ENCODE peak calls at places on chromosome 15, in seven cellular contexts. A is CD4-positive, CD25-positive, alpha-beta regulatory T cell; B is psoas muscle; T is breast epithelium; S is right cardiac atrium; Y is ovary; I is CD4-positive, alpha-beta memory T cell. G is an unnamed sample. For H3K27me3, the result is how much of the 10 kb centered on the place peaks cover.

GRCh38 chr15:39618063-39618823 is 37.4 kb downstream of the THBS1 start:
- DNase-seq in A (no peak), B (no peak), T (no peak), S (no peak), Y (no peak), I (no peak), G (no peak)

GRCh38 chr15:38745611-38746010 is 181.0 kb upstream of the RASGRP1 start:
- DNase-seq in A (no peak), B (no peak), T (no peak), S (no peak), Y (no peak), I (no peak), G (no peak)

GRCh38 chr15:86634146-86634545 is 554.5 kb downstream of the AGBL1 start:
- DNase-seq in A (no peak), B (no peak), T (no peak), S (no peak), Y (no peak), I (no peak), G (no peak)

GRCh38 chr15:25661898-25662297 is 201.2 kb downstream of the ATP10A start:
- DNase-seq in A (no peak), B (no peak), T (no peak), S (no peak), Y (no peak), I (no peak), G (peak)

GRCh38 chr15:67618312-67618711 is 75.8 kb downstream of the MAP2K5 start:
- DNase-seq in A (no peak), B (no peak), T (no peak), S (no peak), Y (no peak), I (no peak), G (no peak)

GRCh38 chr15:31214864-31215489 is 111.7 kb upstream of the KLF13 start:
- DNase-seq in A (no peak), B (peak), T (peak), S (peak), Y (peak), I (no peak), G (peak)

GRCh38 chr15:24861014-24861690 is 93.6 kb upstream of the SNRPN start:
- DNase-seq in A (no peak), B (no peak), T (no peak), S (no peak), Y (no peak), I (no peak), G (no peak)

GRCh38 chr15:71753346-71753745 is 57.0 kb upstream of the NR2E3 start:
- DNase-seq in A (no peak), B (no peak), T (no peak), S (no peak), Y (no peak), I (no peak), G (no peak)

GRCh38 chr15:101022306-101022705 is 103.1 kb downstream of the LRRK1 start:
- DNase-seq in A (no peak), B (no peak), T (no peak), S (no peak), Y (no peak), I (no peak), G (no peak)

GRCh38 chr15:65940618-65940909 is 71.3 kb downstream of the RAB11A start:
- DNase-seq in A (no peak), B (no peak), T (no peak), S (no peak), Y (no peak), I (no peak), G (no peak)

GRCh38 chr15:87575896-87576295 is 680.6 kb downstream of the NTRK3 start:
- DNase-seq in A (no peak), B (no peak), T (no peak), S (no peak), Y (no peak), I (no peak), G (no peak)

GRCh38 chr15:40782609-40783227 is 12.9 kb downstream of the C15orf62 start:
- DNase-seq in A (peak), B (no peak), T (peak), S (peak), Y (no peak), I (peak), G (peak)

GRCh38 chr15:68560501-68561113 is 18.2 kb upstream of the CORO2B start:
- DNase-seq in A (no peak), B (no peak), T (no peak), S (no peak), Y (no peak), I (no peak), G (no peak)

GRCh38 chr15:63939531-63940130 is 105.9 kb upstream of the HERC1 start:
- DNase-seq in A (no peak), B (peak), T (peak), S (peak), Y (peak), I (peak), G (no peak)

GRCh38 chr15:28923726-28924280 is 38.0 kb downstream of the APBA2 start:
- DNase-seq in A (no peak), B (no peak), T (no peak), S (no peak), Y (no peak), I (no peak), G (peak)

GRCh38 chr15:68830141-68830540 is 9.4 kb upstream of the ANP32A start:
- DNase-seq in A (no peak), B (no peak), T (no peak), S (no peak), Y (no peak), I (no peak), G (no peak)

GRCh38 chr15:99437315-99438221 is 128.2 kb upstream of the MEF2A start:
- DNase-seq in A (no peak), B (no peak), T (peak), S (peak), Y (no peak), I (no peak), G (peak)

GRCh38 chr15:99496302-99496629 is 69.5 kb upstream of the MEF2A start:
- DNase-seq in A (no peak), B (no peak), T (no peak), S (peak), Y (no peak), I (no peak), G (no peak)

GRCh38 chr15:100733088-100733487 is 130.7 kb downstream of the ASB7 start:
- DNase-seq in A (no peak), B (peak), T (peak), S (no peak), Y (no peak), I (no peak), G (no peak)

GRCh38 chr15:98954411-98954810 is 53.2 kb downstream of the PGPEP1L start:
- DNase-seq in A (no peak), B (peak), T (peak), S (peak), Y (peak), I (no peak), G (no peak)

GRCh38 chr15:79418693-79419279 is 13.3 kb upstream of the MINAR1 start:
- DNase-seq in A (no peak), B (no peak), T (no peak), S (peak), Y (no peak), I (no peak), G (no peak)

GRCh38 chr15:83283813-83284562 is 476 bp downstream of the BNC1 start:
- DNase-seq in A (no peak), B (no peak), T (no peak), S (peak), Y (no peak), I (no peak), G (peak)

GRCh38 chr15:40160689-40161688 is at the start of gene BUB1B:
- DNase-seq in A (peak), B (peak), T (peak), S (peak), Y (peak), I (peak), G (peak)

GRCh38 chr15:81293728-81294500 is 30.0 kb downstream of the STARD5 start:
- DNase-seq in A (peak), B (no peak), T (no peak), S (no peak), Y (no peak), I (peak), G (peak)

GRCh38 chr15:59315914-59316428 is 56.7 kb downstream of the MYO1E start:
- DNase-seq in A (no peak), B (no peak), T (no peak), S (no peak), Y (no peak), I (no peak), G (no peak)

GRCh38 chr15:69644876-69645275 is 192.3 kb downstream of the RPLP1 start:
- DNase-seq in A (no peak), B (no peak), T (no peak), S (no peak), Y (no peak), I (no peak), G (no peak)

GRCh38 chr15:42198516-42198915 is 9.6 kb downstream of the VPS39 start:
- DNase-seq in A (no peak), B (no peak), T (no peak), S (no peak), Y (no peak), I (no peak), G (no peak)

GRCh38 chr15:33729648-33730047 is 238.6 kb upstream of the CHRM5 start:
- DNase-seq in A (no peak), B (no peak), T (no peak), S (no peak), Y (no peak), I (no peak), G (no peak)

GRCh38 chr15:64912379-64912778 is 677 bp downstream of the ANKDD1A start:
- DNase-seq in A (no peak), B (no peak), T (no peak), S (no peak), Y (no peak), I (no peak), G (peak)

GRCh38 chr15:99076555-99077308 is 28.1 kb upstream of the SYNM start:
- DNase-seq in A (peak), B (no peak), T (peak), S (peak), Y (peak), I (peak), G (peak)

GRCh38 chr15:51253385-51253784 is 85.0 kb downstream of the CYP19A1 start:
- DNase-seq in A (no peak), B (no peak), T (no peak), S (no peak), Y (no peak), I (no peak), G (no peak)

GRCh38 chr15:67820992-67821783 is 4.1 kb upstream of the SKOR1 start:
- DNase-seq in A (no peak), B (peak), T (no peak), S (peak), Y (peak), I (peak), G (peak)

GRCh38 chr15:51162865-51163762 is 68.4 kb upstream of the TNFAIP8L3 start:
- DNase-seq in A (peak), B (peak), T (peak), S (peak), Y (peak), I (peak), G (peak)

GRCh38 chr15:35486296-35486695 is 59.7 kb downstream of the DPH6 start:
- DNase-seq in A (no peak), B (no peak), T (no peak), S (no peak), Y (no peak), I (no peak), G (no peak)

GRCh38 chr15:50077242-50077641 is 41.8 kb downstream of the ATP8B4 start:
- DNase-seq in A (no peak), B (no peak), T (no peak), S (no peak), Y (no peak), I (no peak), G (no peak)

GRCh38 chr15:55990516-55990915 is 2.9 kb downstream of the NEDD4 start:
- DNase-seq in A (no peak), B (no peak), T (no peak), S (no peak), Y (no peak), I (no peak), G (no peak)

DNA sequence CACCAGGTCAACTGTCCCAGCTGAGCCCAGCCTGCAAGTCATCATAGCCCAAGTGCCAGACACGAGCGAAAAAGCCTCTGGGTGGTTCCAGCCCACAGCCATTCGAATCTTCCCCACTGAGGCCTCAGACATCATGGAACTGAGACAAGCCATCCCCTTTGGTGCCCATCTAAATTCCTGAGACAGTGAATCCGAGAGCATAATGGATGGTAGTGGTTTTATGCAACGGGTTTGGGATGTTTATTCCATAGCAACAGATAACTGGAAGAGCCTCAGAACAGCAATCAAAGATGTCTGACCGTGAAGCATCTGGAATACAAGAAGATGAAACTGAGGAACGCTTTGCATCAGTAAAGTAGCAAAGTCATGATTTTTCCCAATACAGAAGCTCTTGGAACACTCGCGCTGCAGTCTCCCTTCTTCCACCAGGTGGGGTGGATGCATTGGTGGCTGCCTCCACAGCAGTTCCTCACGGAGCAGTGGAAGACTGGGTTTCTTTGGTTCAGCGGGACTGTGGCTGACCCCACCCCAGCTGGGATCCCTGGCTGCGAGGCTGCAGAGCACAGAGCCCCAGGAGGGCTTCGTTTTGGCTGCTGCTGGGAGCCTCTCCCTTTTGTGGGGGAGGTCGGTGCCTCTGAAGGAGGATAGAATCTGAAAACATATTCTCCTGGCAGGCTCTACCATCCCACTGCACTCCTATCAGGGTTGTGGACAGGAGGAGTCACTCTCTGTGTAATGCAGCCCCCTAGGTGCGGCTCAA is 26.4 kb upstream of the PDE8A start:
- DNase-seq in A (peak), B (peak), T (peak), S (peak), Y (peak), I (peak), G (peak)
- H3K4me3 ChIP-seq in A (no peak), B (peak), T (peak), S (peak), Y (peak), I (no peak), G (no peak)

GRCh38 chr15:74334127-74334526 is 33.3 kb downstream of the CYP11A1 start:
- DNase-seq in A (no peak), B (no peak), T (no peak), S (no peak), Y (no peak), I (no peak), G (no peak)
- H3K27me3 ChIP-seq in A (under half), B (under half), T (under half), S (under half), Y (under half), I (under half), G (under half)

GRCh38 chr15:52466134-52466701 is 62.5 kb downstream of the MYO5A start:
- DNase-seq in A (no peak), B (peak), T (no peak), S (peak), Y (no peak), I (no peak), G (peak)
- H3K4me3 ChIP-seq in A (peak), B (no peak), T (no peak), S (no peak), Y (no peak), I (no peak), G (no peak)

DNA sequence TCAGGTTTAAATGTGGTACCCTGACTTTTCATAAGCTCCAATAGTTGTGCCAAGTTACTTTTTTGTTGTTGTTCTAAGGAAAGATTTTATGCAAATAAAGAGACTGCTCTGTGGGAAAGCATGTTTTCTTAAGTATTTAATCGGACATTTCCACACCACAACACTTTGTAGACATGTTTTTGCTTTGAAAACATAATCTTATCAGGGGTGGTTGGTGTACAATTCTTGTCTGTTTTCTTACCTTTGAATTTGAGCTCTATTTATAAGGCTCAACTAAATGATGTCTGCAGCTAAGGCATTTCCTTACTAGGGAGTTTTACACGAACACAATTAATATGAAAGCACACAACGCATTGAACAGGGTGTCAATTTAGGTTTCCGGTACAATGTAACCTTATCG is 81.5 kb upstream of the CDIN1 start:
- DNase-seq in A (no peak), B (no peak), T (no peak), S (no peak), Y (no peak), I (no peak), G (no peak)
- H3K27me3 ChIP-seq in A (under half), B (under half), T (under half), S (under half), Y (under half), I (under half), G (under half)

GRCh38 chr15:44636976-44637375 is 26.5 kb downstream of the SPG11 start:
- DNase-seq in A (no peak), B (no peak), T (no peak), S (no peak), Y (no peak), I (no peak), G (no peak)

GRCh38 chr15:44633603-44634002 is 29.9 kb downstream of the SPG11 start:
- DNase-seq in A (no peak), B (no peak), T (no peak), S (no peak), Y (no peak), I (no peak), G (no peak)
- H3K4me3 ChIP-seq in A (no peak), B (no peak), T (no peak), S (no peak), Y (no peak), I (no peak), G (no peak)

DNA sequence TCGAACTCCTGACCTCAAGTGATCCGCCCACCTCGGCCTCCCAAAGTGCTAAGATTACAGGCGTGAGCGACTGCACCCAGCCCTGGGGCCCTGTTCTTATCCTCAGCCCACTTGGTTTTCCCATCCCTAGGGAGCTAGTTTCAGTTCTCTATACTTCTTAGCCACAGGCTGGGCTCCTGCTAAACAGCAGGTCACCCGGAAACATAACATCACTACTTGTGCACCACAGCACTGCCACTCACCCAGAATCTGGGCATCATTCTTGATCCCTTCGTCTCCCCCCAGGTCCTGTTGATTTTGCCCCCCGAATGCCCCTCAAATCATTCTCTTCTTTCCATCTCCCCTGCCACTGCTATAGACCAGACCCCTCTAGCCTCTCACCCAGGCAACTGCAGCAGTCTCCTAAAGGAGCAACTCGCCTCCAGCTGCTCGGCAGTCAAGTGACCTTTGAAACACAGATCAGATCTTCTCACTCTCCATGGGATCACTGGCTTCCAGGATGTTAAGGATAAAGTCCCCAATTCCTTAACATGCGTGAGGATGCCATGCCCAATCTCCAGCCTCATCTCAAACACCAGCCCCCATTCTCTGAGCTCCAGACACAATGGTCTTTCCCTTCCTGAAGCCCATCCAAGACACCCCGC is 5.6 kb upstream of the AP3S2 start:
- DNase-seq in A (no peak), B (no peak), T (no peak), S (no peak), Y (no peak), I (no peak), G (no peak)
- H3K27me3 ChIP-seq in A (under half), B (under half), T (under half), S (under half), Y (under half), I (under half), G (under half)

GRCh38 chr15:92812271-92812670 is 87.9 kb upstream of the CHD2 start:
- DNase-seq in A (no peak), B (no peak), T (no peak), S (no peak), Y (no peak), I (no peak), G (no peak)

GRCh38 chr15:92813440-92813839 is 86.7 kb upstream of the CHD2 start:
- DNase-seq in A (no peak), B (no peak), T (no peak), S (no peak), Y (no peak), I (peak), G (no peak)

GRCh38 chr15:92810418-92811138 is 89.5 kb upstream of the CHD2 start:
- DNase-seq in A (peak), B (peak), T (peak), S (peak), Y (peak), I (no peak), G (peak)

GRCh38 chr15:92809880-92810361 is 90.2 kb upstream of the CHD2 start:
- DNase-seq in A (no peak), B (no peak), T (peak), S (no peak), Y (peak), I (no peak), G (peak)

GRCh38 chr15:92811514-92811913 is 88.6 kb upstream of the CHD2 start:
- DNase-seq in A (no peak), B (no peak), T (peak), S (no peak), Y (no peak), I (no peak), G (no peak)
- H3K4me3 ChIP-seq in A (peak), B (peak), T (peak), S (no peak), Y (no peak), I (no peak), G (no peak)

GRCh38 chr15:37148714-37149113 is 48.4 kb upstream of the MEIS2 start:
- DNase-seq in A (no peak), B (no peak), T (no peak), S (no peak), Y (no peak), I (no peak), G (no peak)
- H3K27me3 ChIP-seq in A (under half), B (under half), T (under half), S (under half), Y (under half), I (under half), G (under half)

DNA sequence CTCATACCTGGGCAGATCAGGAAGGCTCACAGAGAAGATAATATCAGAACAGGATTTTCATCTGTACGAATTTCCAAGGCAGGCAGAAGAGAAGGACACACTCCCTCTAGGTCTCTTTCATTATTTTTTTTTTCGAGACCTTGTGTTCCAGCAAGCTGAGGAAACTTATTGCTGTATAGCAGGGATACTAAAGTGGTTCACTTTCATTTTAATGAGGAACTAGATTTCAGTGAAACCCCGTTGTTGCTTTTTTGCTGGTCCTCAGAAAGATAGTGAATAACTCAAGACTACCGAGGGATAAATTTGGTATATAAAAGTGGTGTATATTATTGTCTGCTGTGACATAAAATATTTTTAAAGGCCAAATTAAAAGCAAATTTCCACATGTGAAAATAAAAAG is 24.6 kb downstream of the MEIS2 start:
- DNase-seq in A (no peak), B (no peak), T (no peak), S (no peak), Y (no peak), I (no peak), G (no peak)
- H3K4me3 ChIP-seq in A (no peak), B (no peak), T (no peak), S (no peak), Y (no peak), I (no peak), G (no peak)